ENCODE peak calls at places on chromosomes 12 and 14, in seven cellular contexts. T is stomach, U is GM19239, I is transverse colon, O is immature natural killer cell, H is GM03348, R is lung microvascular endothelial cell. A is an unnamed sample.

GRCh38 chr12:52945389-52946232 is 3.3 kb upstream of the KRT18 start:
- DNase-seq in T (peak), H (peak), R (peak), O (no peak), U (no peak), I (peak), A (peak)

GRCh38 chr12:127284870-127285431 is 982.0 kb upstream of the TMEM132C start:
- DNase-seq in R (peak), H (peak), U (no peak), I (no peak), T (no peak), O (no peak), A (peak)

GRCh38 chr12:12405882-12406281 is 49.0 kb downstream of the BORCS5 start:
- DNase-seq in T (peak), U (no peak), I (peak), H (no peak), O (no peak), R (no peak), A (peak)

GRCh38 chr12:1474059-1474537 is 120.3 kb downstream of the FBXL14 start:
- DNase-seq in I (no peak), R (peak), O (peak), T (no peak), U (no peak), H (peak), A (peak)

GRCh38 chr14:92607702-92608429 is 94.3 kb downstream of the RIN3 start:
- DNase-seq in H (no peak), O (no peak), I (no peak), R (peak), U (no peak), T (no peak), A (no peak)

GRCh38 chr12:78711954-78712353 is 152.6 kb upstream of the SYT1 start:
- DNase-seq in R (no peak), H (no peak), O (no peak), U (no peak), I (no peak), T (no peak), A (no peak)

GRCh38 chr14:31256534-31257243 is 49.1 kb upstream of the HECTD1 start:
- DNase-seq in R (no peak), I (no peak), O (no peak), H (no peak), U (no peak), T (no peak), A (no peak)

GRCh38 chr12:91189526-91189925 is 6.9 kb upstream of the DCN start:
- DNase-seq in I (no peak), T (no peak), R (no peak), O (no peak), U (no peak), H (peak), A (no peak)

GRCh38 chr14:106318700-106319099 is 792.3 kb downstream of the TMEM121 start:
- DNase-seq in O (peak), H (no peak), I (no peak), T (no peak), U (peak), R (no peak), A (no peak)

GRCh38 chr12:103742349-103742784 is 98.7 kb downstream of the NT5DC3 start:
- DNase-seq in T (peak), H (peak), I (peak), O (no peak), R (peak), U (no peak), A (no peak)